ENCODE peak calls at places on chromosomes 1 and 21, in ten cellular contexts. R, L, D, T, B, G, Y, C, P and I are unnamed samples. For H3K4me1, the result is how much of the 10 kb centered on the place peaks cover.

GRCh38 chr1:239044829-239045228 is 341.5 kb upstream of the CHRM3 start:
- DNase-seq in R (no peak), L (no peak), D (no peak), T (no peak), B (no peak), G (no peak), Y (no peak), C (no peak), P (no peak), I (no peak)

GRCh38 chr1:234997201-234998173 is 131.2 kb downstream of the TOMM20 start:
- DNase-seq in R (peak), L (peak), D (peak), T (peak), B (peak), G (peak), Y (peak), C (no peak), P (peak), I (peak)

GRCh38 chr1:110155878-110156522 is 5.7 kb downstream of the SLC6A17 start:
- DNase-seq in R (no peak), L (peak), D (peak), T (peak), B (peak), G (peak), Y (peak), C (peak), P (peak), I (peak)

GRCh38 chr21:42081931-42082381 is 10.8 kb downstream of the UMODL1 start:
- DNase-seq in R (no peak), L (no peak), D (no peak), T (no peak), B (no peak), G (no peak), Y (no peak), C (no peak), P (no peak), I (no peak)

GRCh38 chr1:171904778-171905449 is 63.6 kb downstream of the DNM3 start:
- DNase-seq in R (no peak), L (no peak), D (no peak), T (no peak), B (no peak), G (no peak), Y (no peak), C (no peak), P (no peak), I (no peak)

GRCh38 chr21:41976611-41977010 is 22.8 kb upstream of the C2CD2 start:
- DNase-seq in R (no peak), L (no peak), D (no peak), T (no peak), B (no peak), G (no peak), Y (no peak), C (no peak), P (no peak), I (no peak)

GRCh38 chr1:199843856-199844255 is 183.7 kb upstream of the NR5A2 start:
- DNase-seq in R (no peak), L (no peak), D (no peak), T (no peak), B (no peak), G (no peak), Y (no peak), C (no peak), P (peak), I (no peak)

GRCh38 chr1:67771776-67772175 is 61.5 kb downstream of the GNG12 start:
- DNase-seq in R (no peak), L (no peak), D (no peak), T (no peak), B (no peak), G (no peak), Y (no peak), C (no peak), P (no peak), I (no peak)

GRCh38 chr21:37717534-37717933 is 198.7 kb downstream of the KCNJ6 start:
- DNase-seq in R (no peak), L (no peak), D (no peak), T (no peak), B (no peak), G (no peak), Y (no peak), C (no peak), P (no peak), I (no peak)

GRCh38 chr1:24894002-24894401 is 36.1 kb downstream of the RUNX3 start:
- DNase-seq in R (no peak), L (no peak), D (no peak), T (peak), B (no peak), G (no peak), Y (peak), C (no peak), P (no peak), I (no peak)

GRCh38 chr1:180603223-180603849 is 28.5 kb upstream of the XPR1 start:
- DNase-seq in R (no peak), L (peak), D (no peak), T (no peak), B (no peak), G (no peak), Y (no peak), C (no peak), P (no peak), I (no peak)

GRCh38 chr21:36553406-36553805 is 73.5 kb upstream of the CLDN14 start:
- DNase-seq in R (no peak), L (no peak), D (no peak), T (no peak), B (no peak), G (no peak), Y (no peak), C (no peak), P (no peak), I (no peak)

GRCh38 chr1:7732331-7732730 is 38.8 kb upstream of the VAMP3 start:
- DNase-seq in R (no peak), L (no peak), D (no peak), T (no peak), B (no peak), G (no peak), Y (no peak), C (no peak), P (no peak), I (no peak)

GRCh38 chr1:229863651-229864545 is 203.1 kb upstream of the GALNT2 start:
- DNase-seq in R (no peak), L (peak), D (no peak), T (no peak), B (no peak), G (no peak), Y (no peak), C (no peak), P (no peak), I (no peak)

GRCh38 chr21:44384968-44385367 is 31.5 kb downstream of the TRPM2 start:
- DNase-seq in R (no peak), L (no peak), D (no peak), T (no peak), B (no peak), G (no peak), Y (no peak), C (no peak), P (no peak), I (no peak)

GRCh38 chr1:53833393-53833792 is 4.7 kb downstream of the NDC1 start:
- DNase-seq in R (no peak), L (no peak), D (no peak), T (no peak), B (no peak), G (no peak), Y (no peak), C (no peak), P (no peak), I (no peak)

GRCh38 chr1:11967028-11967547 is 13.2 kb upstream of the MFN2 start:
- DNase-seq in R (peak), L (no peak), D (peak), T (peak), B (peak), G (peak), Y (no peak), C (peak), P (no peak), I (no peak)

GRCh38 chr1:213623862-213624261 is 363.9 kb upstream of the PROX1 start:
- DNase-seq in R (no peak), L (no peak), D (no peak), T (no peak), B (no peak), G (no peak), Y (no peak), C (no peak), P (no peak), I (no peak)

GRCh38 chr1:203181586-203182376 is 4.7 kb downstream of the CHI3L1 start:
- DNase-seq in R (no peak), L (no peak), D (no peak), T (peak), B (no peak), G (no peak), Y (no peak), C (peak), P (no peak), I (no peak)

GRCh38 chr1:21007876-21008275 is 168.8 kb downstream of the EIF4G3 start:
- DNase-seq in R (no peak), L (no peak), D (no peak), T (no peak), B (no peak), G (no peak), Y (no peak), C (no peak), P (no peak), I (peak)

GRCh38 chr1:172287207-172287606 is 133.3 kb upstream of the C1orf105 start:
- DNase-seq in R (no peak), L (peak), D (peak), T (no peak), B (no peak), G (no peak), Y (peak), C (no peak), P (peak), I (peak)

GRCh38 chr21:45073301-45074047 is 906 bp upstream of the ADARB1 start:
- DNase-seq in R (peak), L (no peak), D (peak), T (peak), B (peak), G (peak), Y (no peak), C (peak), P (peak), I (no peak)

GRCh38 chr21:42148584-42148983 is 70.4 kb upstream of the ABCG1 start:
- DNase-seq in R (no peak), L (no peak), D (no peak), T (no peak), B (no peak), G (no peak), Y (no peak), C (no peak), P (no peak), I (no peak)

GRCh38 chr1:109969430-109969829 is 15.1 kb upstream of the AHCYL1 start:
- DNase-seq in R (no peak), L (no peak), D (peak), T (no peak), B (no peak), G (no peak), Y (no peak), C (no peak), P (peak), I (no peak)

GRCh38 chr1:5444365-5444890 is 547.8 kb downstream of the NPHP4 start:
- DNase-seq in R (no peak), L (no peak), D (no peak), T (no peak), B (no peak), G (no peak), Y (no peak), C (no peak), P (no peak), I (no peak)

GRCh38 chr1:159988006-159988405 is 34.0 kb upstream of the SLAMF9 start:
- DNase-seq in R (no peak), L (no peak), D (no peak), T (no peak), B (no peak), G (no peak), Y (no peak), C (no peak), P (no peak), I (peak)

GRCh38 chr1:48936436-48936835 is 159.7 kb upstream of the BEND5 start:
- DNase-seq in R (no peak), L (no peak), D (no peak), T (no peak), B (no peak), G (no peak), Y (no peak), C (no peak), P (no peak), I (no peak)

GRCh38 chr1:199736646-199737045 is 290.9 kb upstream of the NR5A2 start:
- DNase-seq in R (no peak), L (no peak), D (no peak), T (no peak), B (no peak), G (no peak), Y (no peak), C (no peak), P (no peak), I (no peak)

GRCh38 chr1:38783659-38784229 is 75.8 kb downstream of the RRAGC start:
- DNase-seq in R (peak), L (no peak), D (no peak), T (no peak), B (peak), G (peak), Y (no peak), C (peak), P (no peak), I (no peak)

GRCh38 chr1:114729782-114730181 is 13.2 kb upstream of the NRAS start:
- DNase-seq in R (no peak), L (no peak), D (no peak), T (no peak), B (no peak), G (no peak), Y (no peak), C (no peak), P (no peak), I (no peak)

GRCh38 chr1:5936621-5937372 is 55.4 kb downstream of the NPHP4 start:
- DNase-seq in R (no peak), L (no peak), D (no peak), T (no peak), B (no peak), G (no peak), Y (no peak), C (peak), P (no peak), I (no peak)

GRCh38 chr1:91761303-91761721 is 124.6 kb downstream of the TGFBR3 start:
- DNase-seq in R (no peak), L (no peak), D (no peak), T (no peak), B (peak), G (no peak), Y (no peak), C (peak), P (no peak), I (no peak)

GRCh38 chr1:3943123-3943431 is 43.0 kb upstream of the C1orf174 start:
- DNase-seq in R (no peak), L (no peak), D (no peak), T (no peak), B (no peak), G (no peak), Y (no peak), C (no peak), P (no peak), I (no peak)

GRCh38 chr1:3943806-3944620 is 43.9 kb upstream of the C1orf174 start:
- DNase-seq in R (no peak), L (no peak), D (no peak), T (no peak), B (no peak), G (no peak), Y (no peak), C (no peak), P (no peak), I (no peak)

GRCh38 chr1:3945916-3946840 is 46.1 kb upstream of the C1orf174 start:
- DNase-seq in R (no peak), L (no peak), D (no peak), T (no peak), B (no peak), G (no peak), Y (no peak), C (no peak), P (no peak), I (no peak)

GRCh38 chr1:3945222-3945621 is 45.1 kb upstream of the C1orf174 start:
- DNase-seq in R (no peak), L (no peak), D (no peak), T (no peak), B (no peak), G (no peak), Y (no peak), C (no peak), P (no peak), I (no peak)

DNA sequence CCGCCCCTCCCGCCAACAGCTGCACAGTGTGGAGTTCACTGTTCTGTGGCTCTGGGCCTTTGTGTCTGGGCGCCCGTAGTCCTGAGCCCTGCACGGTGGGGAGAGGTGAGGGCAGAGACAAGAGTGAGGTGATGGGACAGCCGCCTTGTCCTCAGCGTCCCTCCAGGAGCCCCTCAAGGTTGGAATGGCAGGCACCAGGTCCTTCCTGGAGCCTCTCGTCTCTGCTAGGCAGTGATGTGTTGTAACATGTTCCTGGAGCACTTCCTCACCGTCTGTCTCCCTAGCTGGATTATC is 44.5 kb upstream of the C1orf174 start:
- DNase-seq in R (no peak), L (no peak), D (no peak), T (no peak), B (no peak), G (no peak), Y (no peak), C (no peak), P (no peak), I (no peak)
- H3K4me1 ChIP-seq in R (under half), L (under half), D (under half), T (under half), B (under half), G (under half), Y (under half), C (under half), P (under half), I (under half)

DNA sequence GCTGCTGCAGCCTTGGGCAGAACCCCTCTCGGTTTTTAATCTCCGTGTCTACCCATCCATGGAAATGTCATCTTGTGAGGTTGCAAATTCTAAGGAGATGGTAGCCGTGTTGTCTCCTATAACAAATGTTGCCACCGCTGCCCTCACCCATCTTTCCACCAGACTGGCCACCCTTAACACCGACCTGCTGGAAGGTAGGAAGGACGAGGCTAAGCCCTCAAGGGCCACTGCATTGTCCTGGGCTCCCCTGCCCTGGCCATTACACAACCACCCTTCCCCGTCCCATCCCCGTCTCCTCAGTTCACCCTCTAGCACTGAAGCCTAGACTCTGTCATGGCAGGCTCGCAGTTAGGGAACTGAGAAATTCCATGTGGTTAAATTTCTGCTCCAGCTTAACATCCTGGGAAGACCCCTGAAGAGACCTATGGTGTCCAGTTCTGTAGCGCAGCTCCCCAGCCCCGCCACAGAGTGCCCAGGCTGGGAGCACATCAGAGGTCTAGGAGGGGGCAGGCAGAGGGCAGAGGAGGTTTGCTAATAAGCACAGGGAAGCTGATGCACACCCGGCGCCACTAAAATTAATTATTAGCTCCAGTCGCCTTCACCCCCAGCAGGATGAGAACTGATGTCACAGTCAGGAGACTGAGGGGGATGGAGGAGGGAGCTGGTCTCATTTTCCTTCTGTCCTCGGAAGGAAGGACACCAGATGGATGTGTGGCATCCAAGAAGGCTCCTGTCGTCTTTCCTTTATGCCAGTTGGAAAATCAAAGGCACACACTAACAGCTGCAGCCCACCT is 38.3 kb downstream of the STUM start:
- DNase-seq in R (no peak), L (no peak), D (no peak), T (no peak), B (no peak), G (no peak), Y (no peak), C (no peak), P (no peak), I (no peak)
- TF ChIP-seq CTCF in R (no peak), L (no peak), D (no peak), T (no peak), B (no peak), G (no peak), Y (no peak), C (no peak), P (no peak), I (no peak)

GRCh38 chr1:63709267-63709828 is 64.5 kb upstream of the ROR1 start:
- DNase-seq in R (no peak), L (no peak), D (no peak), T (no peak), B (no peak), G (no peak), Y (no peak), C (no peak), P (no peak), I (no peak)
- H3K4me1 ChIP-seq in R (under half), L (under half), D (under half), T (under half), B (under half), G (under half), Y (under half), C (under half), P (under half), I (under half)

DNA sequence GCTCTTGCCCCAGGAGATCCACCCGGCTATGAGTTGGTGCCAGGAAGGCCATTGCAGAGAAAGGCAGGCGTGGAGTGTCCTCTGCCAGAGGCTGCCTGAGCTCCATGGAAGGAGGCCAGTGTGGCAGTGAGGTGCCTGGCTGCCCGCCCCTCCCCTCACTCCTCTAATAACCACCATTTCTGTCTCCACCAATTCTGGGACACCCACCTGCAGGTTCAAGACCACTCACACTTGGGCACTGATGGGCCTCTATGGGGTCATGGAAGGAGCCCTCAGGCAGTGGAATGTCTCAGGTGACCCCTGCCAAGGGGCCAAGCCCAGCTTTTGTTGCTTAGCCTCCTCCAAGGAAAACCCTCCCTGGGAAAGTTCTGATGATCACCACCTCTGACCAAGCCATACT is 731.6 kb downstream of the MATN1 start:
- DNase-seq in R (no peak), L (no peak), D (no peak), T (no peak), B (no peak), G (no peak), Y (no peak), C (no peak), P (no peak), I (peak)
- TF ChIP-seq CTCF in R (no peak), L (no peak), D (no peak), T (no peak), B (no peak), G (no peak), Y (no peak), C (no peak), P (no peak), I (no peak)

GRCh38 chr1:37123266-37123665 is 89.0 kb upstream of the GRIK3 start:
- DNase-seq in R (peak), L (no peak), D (no peak), T (no peak), B (no peak), G (no peak), Y (no peak), C (peak), P (no peak), I (no peak)

GRCh38 chr1:37125295-37125694 is 91.0 kb upstream of the GRIK3 start:
- DNase-seq in R (no peak), L (no peak), D (no peak), T (no peak), B (no peak), G (no peak), Y (no peak), C (no peak), P (no peak), I (no peak)

GRCh38 chr1:37127254-37127748 is 93.0 kb upstream of the GRIK3 start:
- DNase-seq in R (no peak), L (no peak), D (no peak), T (no peak), B (no peak), G (no peak), Y (no peak), C (no peak), P (no peak), I (no peak)

GRCh38 chr1:37128091-37128490 is 93.8 kb upstream of the GRIK3 start:
- DNase-seq in R (no peak), L (no peak), D (no peak), T (no peak), B (no peak), G (peak), Y (no peak), C (no peak), P (no peak), I (no peak)

DNA sequence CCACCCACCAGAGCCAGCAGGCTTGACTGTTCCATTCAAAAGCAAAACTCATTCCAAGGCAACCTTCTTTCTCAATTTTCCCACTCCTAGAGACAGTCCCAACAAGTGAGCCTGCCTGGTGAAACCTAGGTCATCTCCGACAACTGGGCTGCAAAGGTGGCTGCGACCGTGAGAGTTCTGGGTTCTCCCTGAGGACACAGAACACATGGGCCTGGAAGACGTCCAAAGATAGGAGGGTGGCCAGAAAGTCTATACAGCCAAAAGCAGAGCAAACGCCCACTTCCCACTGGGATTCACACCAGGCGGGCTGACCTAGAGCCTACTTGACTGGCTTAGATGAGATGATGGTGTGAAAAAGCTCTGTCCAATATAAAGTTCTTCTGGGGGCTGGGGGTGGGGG is 90.2 kb upstream of the GRIK3 start:
- DNase-seq in R (peak), L (no peak), D (no peak), T (no peak), B (no peak), G (no peak), Y (no peak), C (no peak), P (no peak), I (no peak)
- H3K4me1 ChIP-seq in R (under half), L (under half), D (under half), T (under half), B (under half), G (under half), Y (under half), C (under half), P (under half), I (under half)